ENCODE peak calls at places on chromosomes 3 and 15, in five cellular contexts. U, M, E, T and I are unnamed samples.

GRCh38 chr3:99269606-99270355 is 368.3 kb upstream of the DCBLD2 start:
- DNase-seq in M (no peak), E (no peak), U (no peak), T (no peak), I (no peak)

GRCh38 chr3:10299175-10299574 is 6.4 kb upstream of the GHRL start:
- DNase-seq in E (no peak), T (no peak), M (no peak), U (no peak), I (no peak)

GRCh38 chr3:16801698-16802097 is 83.1 kb upstream of the PLCL2 start:
- DNase-seq in E (no peak), U (no peak), M (no peak), T (no peak), I (no peak)

GRCh38 chr15:79673416-79674123 is 223.2 kb downstream of the MTHFS start:
- DNase-seq in E (no peak), U (no peak), M (no peak), T (peak; percentile 57), I (peak; percentile 29)

GRCh38 chr3:47854267-47854666 is 51.3 kb downstream of the DHX30 start:
- DNase-seq in T (no peak), E (no peak), M (no peak), U (no peak), I (no peak)

GRCh38 chr15:53457479-53457878 is 302.0 kb downstream of the WDR72 start:
- DNase-seq in U (no peak), E (no peak), T (no peak), M (no peak), I (no peak)

GRCh38 chr3:5005367-5005766 is 26.1 kb downstream of the BHLHE40 start:
- DNase-seq in E (no peak), U (no peak), T (no peak), M (peak; percentile 45), I (no peak)

GRCh38 chr3:140995881-140996280 is 54.2 kb downstream of the SLC25A36 start:
- DNase-seq in U (no peak), M (no peak), E (no peak), T (no peak), I (no peak)

GRCh38 chr3:127970966-127971592 is 56.0 kb downstream of the KBTBD12 start:
- DNase-seq in E (no peak), M (no peak), U (peak; percentile 63), T (peak; percentile 26), I (no peak)

GRCh38 chr3:139718415-139718814 is 40.6 kb upstream of the NMNAT3 start:
- DNase-seq in U (no peak), E (no peak), T (no peak), M (no peak), I (no peak)

GRCh38 chr3:23055733-23056376 is 147.3 kb upstream of the UBE2E2 start:
- DNase-seq in M (no peak), U (no peak), T (no peak), E (no peak), I (no peak)

GRCh38 chr3:88707837-88708236 is 399.6 kb upstream of the EPHA3 start:
- DNase-seq in E (no peak), T (no peak), U (no peak), M (no peak), I (no peak)

DNA sequence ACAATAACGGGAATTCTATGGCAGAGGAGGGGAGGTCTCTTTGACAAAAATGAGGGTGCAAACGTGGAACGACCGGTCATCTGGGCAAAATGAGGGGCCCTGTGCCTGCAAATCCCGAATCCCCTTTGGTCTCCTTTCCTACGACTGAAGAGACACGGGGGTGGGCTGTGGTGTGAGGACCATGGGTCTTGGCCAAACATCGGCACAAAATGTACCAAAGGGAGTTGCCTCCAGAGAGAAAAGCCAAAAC is 503 bp downstream of the ZNF280D start:
- DNase-seq in U (no peak), M (no peak), T (no peak), E (no peak), I (no peak)
- TF ChIP-seq POLR2AphosphoS5 in U (no peak), M (no peak), T (no peak), E (no peak), I (no peak)

GRCh38 chr3:119657887-119658702 is 2.3 kb downstream of the POPDC2 start:
- DNase-seq in U (no peak), T (no peak), E (no peak), M (no peak), I (no peak)

GRCh38 chr3:119659584-119660291 is 651 bp downstream of the POPDC2 start:
- DNase-seq in U (no peak), E (no peak), T (no peak), M (no peak), I (no peak)

GRCh38 chr3:119662604-119663377 is 2.4 kb upstream of the POPDC2 start:
- DNase-seq in E (no peak), M (no peak), U (no peak), T (no peak), I (no peak)

GRCh38 chr3:119658994-119659393 is 1.4 kb downstream of the POPDC2 start:
- DNase-seq in T (no peak), U (no peak), E (no peak), M (no peak), I (no peak)

DNA sequence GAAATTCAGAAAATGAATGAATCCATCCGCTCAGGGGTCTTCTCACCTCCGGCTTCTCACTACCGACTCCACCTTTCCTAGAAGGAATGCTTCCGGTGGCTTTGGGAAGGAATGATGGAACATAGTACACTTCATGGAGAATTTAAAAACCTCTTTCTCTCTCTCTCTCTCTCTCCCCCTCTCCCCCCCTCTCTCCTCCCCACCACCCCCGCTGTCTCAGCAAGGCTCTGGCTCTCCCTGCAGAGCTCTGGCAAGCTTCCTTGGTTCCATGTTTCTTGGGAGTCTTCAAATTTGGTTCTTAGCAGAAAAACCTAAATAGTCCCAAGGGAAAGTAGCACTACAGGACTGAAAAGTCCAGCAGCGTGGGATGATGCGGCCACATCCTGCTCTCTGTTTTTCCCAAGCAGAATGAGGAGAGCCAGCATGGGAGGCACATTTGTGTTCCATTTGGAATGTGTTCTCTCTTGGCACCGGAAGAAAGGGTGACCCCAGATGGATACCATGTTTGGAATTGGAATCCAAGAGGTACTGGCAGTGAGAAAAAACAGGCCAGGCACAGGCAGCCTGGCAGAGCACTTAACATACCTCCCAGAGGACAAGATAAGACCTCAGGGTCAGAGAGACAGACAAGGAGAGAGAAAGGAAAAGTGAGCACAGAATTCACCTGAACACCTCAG is at the start of gene POPDC2:
- DNase-seq in U (no peak), E (no peak), T (no peak), M (no peak), I (no peak)
- TF ChIP-seq POLR2AphosphoS5 in U (no peak), E (no peak), T (no peak), M (no peak), I (no peak)

GRCh38 chr15:83918011-83918410 is 264.1 kb downstream of the ADAMTSL3 start:
- DNase-seq in M (no peak), E (no peak), T (no peak), U (no peak), I (no peak)
- TF ChIP-seq POLR2AphosphoS5 in M (no peak), E (no peak), T (no peak), U (no peak), I (no peak)

DNA sequence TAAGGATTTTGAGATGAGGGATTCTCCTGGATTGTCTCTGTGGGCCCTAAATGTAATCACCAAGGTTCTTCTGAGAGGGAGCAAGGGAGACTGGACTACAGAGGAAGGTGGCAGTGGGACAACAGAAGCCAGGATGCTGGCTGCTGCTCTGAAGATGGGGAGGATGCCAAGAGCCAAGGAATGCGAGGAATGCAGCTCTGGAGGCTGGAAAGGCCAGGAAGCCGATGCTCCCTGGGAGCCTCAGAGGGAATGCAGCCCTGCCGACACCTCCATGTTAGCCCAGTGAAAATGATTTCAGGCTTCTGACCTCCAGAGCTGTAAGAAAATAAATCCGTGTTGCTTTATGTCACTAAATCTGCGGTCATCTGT is 44.0 kb downstream of the UMPS start:
- DNase-seq in U (no peak), T (no peak), E (no peak), M (no peak), I (no peak)
- TF ChIP-seq POLR2AphosphoS5 in U (no peak), T (no peak), E (no peak), M (no peak), I (no peak)

DNA sequence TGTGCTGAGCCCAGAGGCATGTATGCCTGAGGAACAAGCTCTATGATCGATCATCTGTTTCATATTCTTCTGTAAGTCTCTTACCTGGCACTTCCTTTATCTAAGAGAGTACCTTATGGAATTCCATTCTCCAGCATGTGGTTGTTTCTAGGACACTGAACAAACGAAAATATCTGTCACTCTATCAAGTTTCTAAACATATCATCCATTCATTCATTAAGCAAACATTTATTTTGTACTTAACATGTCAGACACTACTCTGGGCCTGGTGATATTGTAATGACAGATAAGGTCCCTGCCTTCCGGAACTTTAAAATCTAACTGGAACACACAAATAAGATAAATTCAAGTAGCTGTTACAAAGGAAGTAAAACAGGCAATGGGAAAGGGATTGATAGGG is 477.1 kb downstream of the IGSF11 start:
- DNase-seq in M (no peak), E (no peak), T (no peak), U (no peak), I (no peak)
- TF ChIP-seq POLR2AphosphoS5 in M (no peak), E (no peak), T (no peak), U (no peak), I (no peak)

DNA sequence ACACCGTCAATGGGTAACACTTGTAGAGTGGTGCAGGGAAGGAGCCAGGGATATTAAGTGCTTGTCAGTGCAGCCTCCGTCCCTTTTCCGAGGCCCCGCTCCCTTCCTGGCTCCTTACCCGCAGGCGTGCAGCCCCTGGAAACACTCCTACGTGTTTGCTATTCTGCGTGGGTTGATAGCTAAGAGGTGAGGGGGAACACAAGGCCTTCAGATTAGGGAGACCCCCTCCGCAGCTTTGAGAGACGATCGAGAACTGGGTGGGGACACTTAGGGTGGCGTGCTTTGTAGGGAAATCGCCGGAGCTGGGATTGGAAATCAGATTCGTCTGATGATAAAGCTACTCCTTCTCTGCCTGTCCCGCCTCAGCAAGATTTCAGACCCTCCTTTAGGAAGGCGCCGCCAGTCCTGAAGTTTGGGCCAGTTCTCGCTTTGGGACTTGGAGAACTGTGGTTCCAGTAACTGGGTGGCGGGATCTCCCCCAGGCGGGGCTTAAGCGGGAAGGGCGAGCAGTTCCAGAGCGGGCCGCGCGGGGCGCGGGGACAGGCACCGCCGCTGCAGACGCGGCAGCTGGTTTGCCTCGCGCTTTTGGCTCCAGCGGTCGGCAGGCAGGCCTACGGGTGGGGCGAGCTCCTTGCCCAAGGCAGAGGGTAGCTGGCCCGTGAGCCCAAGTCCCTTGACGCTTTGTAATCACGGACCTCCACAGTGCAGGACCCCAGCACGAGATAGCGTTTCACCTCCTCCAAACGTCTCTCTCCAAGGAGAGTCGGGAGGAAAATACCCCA is 8.0 kb upstream of the FAM107A start:
- DNase-seq in E (peak; percentile 79), M (peak; percentile 94), U (no peak), T (no peak), I (peak; percentile 74)
- TF ChIP-seq POLR2AphosphoS5 in E (peak; percentile 29), M (no peak), U (no peak), T (no peak), I (no peak)

GRCh38 chr3:143222505-143222904 is 102.9 kb downstream of the CHST2 start:
- DNase-seq in T (no peak), M (no peak), E (no peak), U (no peak), I (no peak)
- TF ChIP-seq POLR2AphosphoS5 in T (no peak), M (no peak), E (no peak), U (no peak), I (no peak)

GRCh38 chr3:190265795-190266194 is 56.5 kb downstream of the CLDN1 start:
- DNase-seq in M (no peak), T (no peak), E (no peak), U (no peak), I (no peak)

GRCh38 chr3:190266265-190266914 is 55.9 kb downstream of the CLDN1 start:
- DNase-seq in E (no peak), T (no peak), U (no peak), M (no peak), I (no peak)

GRCh38 chr3:190266915-190267290 is 55.3 kb downstream of the CLDN1 start:
- DNase-seq in M (no peak), E (no peak), U (no peak), T (no peak), I (no peak)

GRCh38 chr3:190261740-190262139 is 60.5 kb downstream of the CLDN1 start:
- DNase-seq in E (no peak), M (no peak), U (no peak), T (no peak), I (no peak)

GRCh38 chr3:190265126-190265525 is 57.1 kb downstream of the CLDN1 start:
- DNase-seq in U (no peak), E (no peak), T (no peak), M (no peak), I (no peak)
- TF ChIP-seq POLR2AphosphoS5 in U (no peak), E (no peak), T (no peak), M (no peak), I (no peak)